ENCODE peak calls at places on chromosomes 11 and 22, in four cellular contexts. G is effector memory CD4-positive, alpha-beta T cell; B is mucosa of descending colon; D is transverse colon. W is an unnamed sample.
A peak's percentile ranks its signal among the peaks of the same experiment; 100 is the strongest.

GRCh38 chr11:22190827-22191463 is 1.9 kb upstream of the ANO5 start:
- DNase-seq in G (no peak), B (no peak), D (no peak), W (no peak)

GRCh38 chr11:26219506-26220117 is 112.3 kb upstream of the ANO3 start:
- DNase-seq in G (no peak), D (no peak), B (no peak), W (no peak)

GRCh38 chr11:119551726-119552510 is 128.9 kb upstream of the THY1 start:
- DNase-seq in D (no peak), G (no peak), B (no peak), W (no peak)

GRCh38 chr11:127943152-127943551 is 644.2 kb downstream of the ETS1 start:
- DNase-seq in B (no peak), D (no peak), G (no peak), W (no peak)

GRCh38 chr22:41458161-41458728 is 10.2 kb downstream of the PHF5A start:
- DNase-seq in G (no peak), D (no peak), B (no peak), W (no peak)

GRCh38 chr11:97738751-97739150 is 1282.0 kb upstream of the CNTN5 start:
- DNase-seq in D (no peak), G (no peak), B (no peak), W (no peak)

GRCh38 chr22:19705181-19705934 is 8.9 kb upstream of the SEPTIN5 start:
- DNase-seq in B (no peak), G (no peak), D (no peak), W (peak; percentile 87)

GRCh38 chr11:131351848-131352247 is 18.6 kb upstream of the NTM start:
- DNase-seq in B (no peak), G (no peak), D (no peak), W (no peak)

GRCh38 chr11:65310756-65311155 is 3.9 kb upstream of the CDC42EP2 start:
- DNase-seq in G (no peak), D (no peak), B (peak; percentile 13), W (no peak)

GRCh38 chr11:13073119-13073981 is 64.2 kb downstream of the RASSF10 start:
- DNase-seq in G (no peak), D (no peak), B (no peak), W (no peak)

GRCh38 chr22:20912494-20912893 is 4.7 kb upstream of the CRKL start:
- DNase-seq in B (no peak), D (no peak), G (no peak), W (no peak)

GRCh38 chr11:88308576-88308975 is 29.0 kb downstream of the CTSC start:
- DNase-seq in D (no peak), G (no peak), B (no peak), W (peak; percentile 82)

GRCh38 chr11:118908931-118909618 is 16.7 kb downstream of the BCL9L start:
- DNase-seq in B (peak; percentile 73), G (no peak), D (peak; percentile 71), W (no peak)

GRCh38 chr22:17243524-17243923 is 24.3 kb upstream of the ADA2 start:
- DNase-seq in G (no peak), B (no peak), D (peak; percentile 27), W (no peak)

DNA sequence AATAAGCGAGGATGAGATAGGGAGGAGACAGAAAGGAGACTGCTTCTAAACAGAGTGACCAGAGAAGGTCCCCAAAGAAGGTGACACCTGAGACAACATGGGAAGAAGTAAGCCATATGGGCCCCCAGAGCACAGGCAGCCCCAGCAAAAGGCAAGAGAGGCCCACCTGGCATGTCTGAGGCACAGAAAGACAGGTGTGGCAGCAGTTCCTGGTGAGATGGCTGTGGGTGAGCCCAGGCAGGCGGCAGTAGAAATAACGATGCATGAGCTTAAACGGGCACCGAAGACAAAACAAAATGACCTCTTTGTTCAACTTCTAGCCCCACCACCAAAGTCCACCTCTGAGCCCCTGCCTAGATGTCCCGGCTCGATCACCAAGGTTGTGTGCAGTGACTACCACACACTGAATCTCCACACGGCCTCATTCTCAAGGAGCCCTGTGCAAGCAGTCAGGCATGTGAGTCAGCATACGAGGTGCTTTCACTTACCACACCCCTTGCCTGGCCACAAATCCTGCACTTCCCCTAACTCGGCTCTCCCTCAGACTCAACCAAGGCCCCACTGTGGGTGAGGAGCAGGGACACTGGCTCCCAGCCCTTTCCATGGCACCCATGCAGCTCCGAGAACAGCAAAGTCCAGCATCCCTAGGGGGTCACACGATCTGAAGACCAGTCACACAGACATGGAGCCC is 77.6 kb downstream of the PACSIN2 start:
- DNase-seq in B (peak; percentile 78), D (peak; percentile 70), G (no peak), W (no peak)
- H3K9me3 ChIP-seq in B (no peaks in the 10 kb centered on the region), D (no peaks in the 10 kb centered on the region), G (no peaks in the 10 kb centered on the region), W (no peaks in the 10 kb centered on the region)

GRCh38 chr11:116420770-116421528 is 351.8 kb downstream of the BUD13 start:
- DNase-seq in B (no peak), G (no peak), D (no peak), W (no peak)

GRCh38 chr11:116420030-116420429 is 352.8 kb downstream of the BUD13 start:
- DNase-seq in D (no peak), B (no peak), G (no peak), W (no peak)

GRCh38 chr11:116416852-116417251 is 355.9 kb downstream of the BUD13 start:
- DNase-seq in G (no peak), D (no peak), B (no peak), W (no peak)

GRCh38 chr11:116421529-116422185 is 351.1 kb downstream of the BUD13 start:
- DNase-seq in G (no peak), D (no peak), B (no peak), W (no peak)

DNA sequence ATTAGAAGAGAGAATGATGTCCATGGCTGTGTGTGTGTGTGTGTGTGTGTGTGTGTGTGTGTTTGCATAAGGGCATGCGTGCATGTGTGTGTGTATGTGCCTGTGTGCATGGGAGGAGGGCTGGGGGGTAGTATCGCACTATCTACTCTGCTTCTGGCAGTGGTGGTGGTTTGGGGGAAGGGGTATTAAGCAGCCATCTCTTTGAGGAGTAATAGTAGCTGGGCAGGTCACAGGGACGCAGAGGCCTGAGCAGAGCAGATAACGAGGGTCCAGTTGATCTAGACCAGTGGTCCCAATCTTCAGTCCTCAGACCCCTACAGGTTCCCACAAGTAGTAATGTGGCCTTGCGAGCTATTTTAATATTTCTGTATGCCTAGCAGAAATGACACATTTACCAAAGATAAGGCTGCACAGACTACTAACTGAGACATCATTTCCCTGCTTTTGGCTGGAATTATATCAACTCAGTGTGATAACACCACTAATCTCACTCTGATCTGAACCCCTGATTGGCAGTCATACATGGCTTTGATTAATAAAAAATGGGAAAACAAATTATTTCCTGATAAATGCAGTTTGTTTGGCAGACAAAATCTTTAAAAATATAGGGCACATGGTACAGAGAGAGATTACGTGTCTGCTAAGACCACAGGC is 354.3 kb downstream of the BUD13 start:
- DNase-seq in B (no peak), G (no peak), D (no peak), W (no peak)
- H3K4me1 ChIP-seq in B (no peaks in the 10 kb centered on the region), G (no peaks in the 10 kb centered on the region), D (no peaks in the 10 kb centered on the region), W (peaks cover 7% of the 10 kb centered on the region)

GRCh38 chr22:48712558-48712957 is 1115.1 kb downstream of the BRD1 start:
- DNase-seq in D (no peak), G (no peak), B (no peak), W (no peak)
- H3K9me3 ChIP-seq in D (no peaks in the 10 kb centered on the region), G (no peaks in the 10 kb centered on the region), B (no peaks in the 10 kb centered on the region), W (peaks cover 37% of the 10 kb centered on the region)

GRCh38 chr11:2376751-2377451 is at the start of gene CD81:
- DNase-seq in B (peak; percentile 79), D (no peak), G (peak; percentile 53), W (no peak)
- H3K4me1 ChIP-seq in B (peaks cover 47% of the 10 kb centered on the region), D (peaks cover 48% of the 10 kb centered on the region), G (peaks cover 22% of the 10 kb centered on the region), W (peaks cover 2% of the 10 kb centered on the region)

DNA sequence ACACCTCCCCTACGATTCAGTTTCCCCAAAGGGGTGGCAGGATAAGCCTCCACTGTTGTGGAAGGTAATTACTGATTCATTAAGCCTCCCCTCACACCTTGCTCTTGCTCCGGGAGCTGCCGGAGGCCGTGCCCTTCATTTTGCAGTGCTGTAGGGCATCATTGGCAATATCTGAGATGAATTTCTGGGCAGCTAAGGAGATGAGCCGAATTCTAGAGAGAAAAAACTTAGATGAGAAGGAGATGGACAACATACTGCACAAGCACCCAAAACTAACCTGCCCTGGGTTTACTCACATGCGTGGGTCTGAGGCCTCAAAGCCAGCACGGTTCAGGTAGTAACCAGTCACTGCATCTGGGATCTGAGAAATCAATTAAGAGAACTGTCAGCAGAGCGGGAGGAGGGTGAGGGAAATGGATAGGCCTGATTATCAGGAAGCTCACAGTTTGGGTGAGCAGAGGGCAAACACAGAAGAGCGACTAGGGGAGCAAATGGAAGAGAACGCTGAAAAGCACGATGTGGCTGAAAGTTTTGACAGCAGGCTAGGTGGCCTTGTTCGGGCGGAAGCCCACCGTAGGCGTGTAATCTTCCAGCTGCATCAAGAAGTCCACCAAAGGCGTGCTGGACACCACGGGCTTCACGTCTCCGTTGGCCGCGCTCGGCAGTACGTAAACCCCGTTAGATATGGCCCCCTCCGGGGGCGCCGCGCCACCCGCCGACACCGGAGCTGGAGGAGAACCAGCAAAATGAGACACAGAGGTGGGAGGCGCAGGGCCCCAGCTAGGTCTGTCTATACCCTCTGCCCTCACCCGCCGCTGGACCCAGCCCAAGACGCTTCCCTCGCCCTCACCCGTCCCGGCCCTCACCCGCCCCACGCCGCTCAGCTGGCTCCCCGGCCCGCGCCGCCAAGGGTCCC is 666 bp downstream of the TAF10 start:
- DNase-seq in B (peak; percentile 80), G (no peak), D (peak; percentile 35), W (no peak)
- H3K9me3 ChIP-seq in B (no peaks in the 10 kb centered on the region), G (no peaks in the 10 kb centered on the region), D (no peaks in the 10 kb centered on the region), W (no peaks in the 10 kb centered on the region)

W was measured in iPS DF 6.9.